ENCODE peak calls at places on chromosomes 1 and 21, in seven cellular contexts. F, K, A, R, O, G and E are unnamed samples.
A peak's percentile ranks its signal among the peaks of the same experiment; 100 is the strongest.

GRCh38 chr21:45378258-45378966 is 26.6 kb upstream of the COL18A1 start:
- DNase-seq in F (no peak), K (peak; percentile 72), A (no peak), R (no peak), O (peak; percentile 42), G (no peak), E (no peak)

GRCh38 chr1:15523104-15523921 is 702 bp downstream of the CASP9 start:
- DNase-seq in F (no peak), K (no peak), A (no peak), R (peak; percentile 23), O (no peak), G (no peak), E (no peak)

GRCh38 chr1:112234710-112235109 is 161.3 kb upstream of the CTTNBP2NL start:
- DNase-seq in F (no peak), K (no peak), A (no peak), R (no peak), O (no peak), G (no peak), E (no peak)

GRCh38 chr1:116498789-116499628 is 71.8 kb downstream of the CD58 start:
- DNase-seq in F (peak; percentile 47), K (peak; percentile 64), A (peak; percentile 84), R (peak; percentile 84), O (no peak), G (peak; percentile 60), E (no peak)

GRCh38 chr1:215682232-215682631 is 115.1 kb downstream of the KCTD3 start:
- DNase-seq in F (no peak), K (no peak), A (no peak), R (no peak), O (no peak), G (no peak), E (no peak)

GRCh38 chr1:50420689-50421365 is 2.4 kb downstream of the DMRTA2 start:
- DNase-seq in F (no peak), K (no peak), A (peak; percentile 48), R (no peak), O (no peak), G (no peak), E (no peak)

GRCh38 chr1:111603979-111604378 is 15.6 kb upstream of the RAP1A start:
- DNase-seq in F (peak; percentile 42), K (peak; percentile 52), A (peak; percentile 65), R (no peak), O (no peak), G (no peak), E (peak; percentile 57)

GRCh38 chr1:225442156-225442555 is 14.3 kb upstream of the LBR start:
- DNase-seq in F (no peak), K (no peak), A (no peak), R (no peak), O (no peak), G (no peak), E (no peak)

GRCh38 chr1:151535326-151536271 is 4.5 kb upstream of the TUFT1 start:
- DNase-seq in F (no peak), K (no peak), A (no peak), R (no peak), O (no peak), G (no peak), E (no peak)

GRCh38 chr1:40795811-40796586 is 12.4 kb downstream of the KCNQ4 start:
- DNase-seq in F (no peak), K (no peak), A (no peak), R (no peak), O (no peak), G (no peak), E (no peak)

GRCh38 chr1:156705918-156706646 is 699 bp upstream of the CRABP2 start:
- DNase-seq in F (peak; percentile 56), K (peak; percentile 79), A (peak; percentile 85), R (peak; percentile 64), O (no peak), G (no peak), E (peak; percentile 68)

GRCh38 chr1:181931873-181932272 is 129.6 kb downstream of the ZNF648 start:
- DNase-seq in F (no peak), K (no peak), A (no peak), R (no peak), O (no peak), G (no peak), E (no peak)

GRCh38 chr1:224183591-224184312 is 712 bp downstream of the DEGS1 start:
- DNase-seq in F (peak; percentile 63), K (peak; percentile 90), A (peak; percentile 60), R (peak; percentile 63), O (no peak), G (peak; percentile 68), E (peak; percentile 42)

GRCh38 chr1:54604572-54605370 is 18.6 kb downstream of the FAM151A start:
- DNase-seq in F (no peak), K (no peak), A (no peak), R (no peak), O (no peak), G (peak; percentile 49), E (no peak)

GRCh38 chr1:212455406-212456165 is 22.9 kb downstream of the NENF start:
- DNase-seq in F (peak; percentile 87), K (peak; percentile 95), A (peak; percentile 85), R (peak; percentile 90), O (no peak), G (peak; percentile 37), E (peak; percentile 77)

GRCh38 chr1:47507921-47508894 is 70.4 kb downstream of the FOXD2 start:
- DNase-seq in F (peak; percentile 22), K (peak; percentile 87), A (peak; percentile 62), R (peak; percentile 64), O (no peak), G (no peak), E (no peak)

GRCh38 chr1:112887599-112888303 is 68.2 kb downstream of the SLC16A1 start:
- DNase-seq in F (no peak), K (no peak), A (no peak), R (no peak), O (no peak), G (no peak), E (no peak)

GRCh38 chr1:243234978-243235657 is 20.0 kb downstream of the CEP170 start:
- DNase-seq in F (no peak), K (no peak), A (no peak), R (no peak), O (no peak), G (no peak), E (no peak)

GRCh38 chr1:243230914-243231313 is 24.2 kb downstream of the CEP170 start:
- DNase-seq in F (no peak), K (no peak), A (peak; percentile 28), R (no peak), O (no peak), G (peak; percentile 21), E (no peak)

GRCh38 chr1:243227596-243227995 is 27.5 kb downstream of the CEP170 start:
- DNase-seq in F (no peak), K (no peak), A (no peak), R (no peak), O (no peak), G (no peak), E (no peak)

GRCh38 chr1:243233908-243234307 is 21.2 kb downstream of the CEP170 start:
- DNase-seq in F (no peak), K (no peak), A (no peak), R (no peak), O (no peak), G (no peak), E (no peak)

GRCh38 chr1:243229526-243229925 is 25.6 kb downstream of the CEP170 start:
- DNase-seq in F (no peak), K (no peak), A (no peak), R (no peak), O (no peak), G (no peak), E (no peak)
- H3K9me3 ChIP-seq in F (peaks cover 18% of the 10 kb centered on the region), K (peaks cover 21% of the 10 kb centered on the region), A (no peaks in the 10 kb centered on the region), R (no peaks in the 10 kb centered on the region), O (peaks cover 5% of the 10 kb centered on the region), G (peaks cover 7% of the 10 kb centered on the region), E (peaks cover 6% of the 10 kb centered on the region)

GRCh38 chr1:2935766-2936390 is 85.4 kb upstream of the ACTRT2 start:
- DNase-seq in F (no peak), K (peak; percentile 61), A (no peak), R (no peak), O (peak; percentile 33), G (no peak), E (no peak)
- H3K9me3 ChIP-seq in F (peaks cover 8% of the 10 kb centered on the region), K (peaks cover 6% of the 10 kb centered on the region), A (no peaks in the 10 kb centered on the region), R (no peaks in the 10 kb centered on the region), O (no peaks in the 10 kb centered on the region), G (peaks cover 45% of the 10 kb centered on the region), E (no peaks in the 10 kb centered on the region)

DNA sequence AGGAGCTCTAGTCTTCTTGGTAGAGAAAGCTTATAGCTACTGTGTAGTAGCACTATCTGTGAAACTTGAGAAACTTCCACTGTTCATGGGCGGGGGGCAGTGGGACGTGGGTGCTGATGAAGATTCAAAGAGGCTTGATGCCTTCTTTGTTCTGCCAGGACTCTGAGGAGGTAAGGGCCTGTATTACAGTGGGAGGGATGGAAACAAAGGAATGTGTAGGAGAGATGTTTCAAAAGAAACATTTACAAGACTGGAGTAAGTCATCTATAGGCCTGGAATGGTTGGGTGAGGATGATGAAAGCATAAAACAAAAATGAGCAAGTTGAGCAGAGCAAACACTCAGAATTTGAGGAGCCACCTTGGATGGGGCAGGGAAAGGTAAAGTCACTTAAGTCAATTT is 89.4 kb downstream of the C1orf21 start:
- DNase-seq in F (no peak), K (no peak), A (no peak), R (no peak), O (no peak), G (no peak), E (no peak)
- H3K9me3 ChIP-seq in F (peaks cover 12% of the 10 kb centered on the region), K (peaks cover 7% of the 10 kb centered on the region), A (no peaks in the 10 kb centered on the region), R (no peaks in the 10 kb centered on the region), O (no peaks in the 10 kb centered on the region), G (peaks cover 13% of the 10 kb centered on the region), E (no peaks in the 10 kb centered on the region)

GRCh38 chr1:3146907-3147306 is 77.9 kb downstream of the PRDM16 start:
- DNase-seq in F (no peak), K (no peak), A (no peak), R (no peak), O (no peak), G (no peak), E (no peak)

GRCh38 chr1:3142751-3143150 is 73.7 kb downstream of the PRDM16 start:
- DNase-seq in F (no peak), K (no peak), A (no peak), R (no peak), O (no peak), G (no peak), E (no peak)

GRCh38 chr1:3146458-3146857 is 77.5 kb downstream of the PRDM16 start:
- DNase-seq in F (no peak), K (no peak), A (no peak), R (no peak), O (no peak), G (no peak), E (no peak)

GRCh38 chr1:3148171-3148570 is 79.2 kb downstream of the PRDM16 start:
- DNase-seq in F (no peak), K (no peak), A (no peak), R (no peak), O (no peak), G (no peak), E (no peak)

DNA sequence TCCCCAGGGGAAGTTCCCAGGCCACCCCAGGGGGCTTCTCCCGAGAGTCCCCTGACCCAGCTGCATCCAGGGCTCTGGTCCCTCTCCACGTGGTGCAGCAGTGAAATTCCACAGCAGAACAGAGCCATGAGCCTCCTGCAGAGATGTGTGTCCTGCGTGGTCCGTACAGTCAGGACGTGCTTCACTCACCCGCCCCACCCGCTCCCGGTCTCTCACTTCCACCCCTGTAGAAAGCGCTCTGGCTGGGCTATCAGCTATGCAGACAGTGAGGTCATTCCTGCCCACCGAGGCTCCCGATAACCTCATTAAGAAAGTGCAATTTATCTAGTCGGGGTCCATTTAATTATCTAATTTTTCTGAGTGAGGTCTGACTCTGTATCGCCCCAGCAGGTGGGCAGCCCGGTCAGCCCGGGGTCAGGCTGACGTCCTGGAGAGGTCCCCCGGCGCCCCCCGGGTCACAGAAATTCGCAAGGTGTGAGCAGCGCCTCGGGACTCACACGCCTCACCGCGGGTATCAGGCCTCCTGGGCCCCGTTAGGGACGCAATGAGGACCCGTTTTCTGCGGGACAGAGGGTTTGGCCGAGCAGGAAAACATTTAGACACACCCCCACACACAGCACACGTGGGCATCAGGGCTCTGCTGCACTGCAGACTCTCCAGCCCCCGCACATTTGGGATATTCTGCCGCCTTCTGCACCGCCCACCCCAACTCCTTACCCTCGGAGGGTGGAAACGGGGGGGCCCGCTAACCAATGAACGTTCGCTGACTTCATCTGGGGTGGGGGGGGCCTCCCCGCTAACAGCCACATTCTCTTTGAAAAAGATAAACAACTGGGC is 76.7 kb downstream of the PRDM16 start:
- DNase-seq in F (no peak), K (no peak), A (no peak), R (no peak), O (no peak), G (no peak), E (no peak)
- H3K9me3 ChIP-seq in F (no peaks in the 10 kb centered on the region), K (no peaks in the 10 kb centered on the region), A (no peaks in the 10 kb centered on the region), R (no peaks in the 10 kb centered on the region), O (no peaks in the 10 kb centered on the region), G (peaks cover 48% of the 10 kb centered on the region), E (no peaks in the 10 kb centered on the region)